ENCODE peak calls at places on chromosome 1, in six cellular contexts. P, X, A, N, B and O are unnamed samples.

GRCh38 chr1:54407957-54408700 is 1.9 kb upstream of the SSBP3 start:
- DNase-seq in P (peak; percentile 54), X (no peak), A (peak; percentile 91), N (peak; percentile 87), B (peak; percentile 88), O (peak; percentile 10)

GRCh38 chr1:151512801-151513625 is 1.8 kb downstream of the CGN start:
- DNase-seq in P (no peak), X (no peak), A (no peak), N (peak; percentile 85), B (no peak), O (no peak)

GRCh38 chr1:223478606-223479005 is 85.4 kb downstream of the CCDC185 start:
- DNase-seq in P (no peak), X (no peak), A (no peak), N (no peak), B (no peak), O (no peak)

GRCh38 chr1:50976890-50977574 is 7.0 kb downstream of the CDKN2C start:
- DNase-seq in P (peak; percentile 51), X (peak; percentile 65), A (no peak), N (no peak), B (peak; percentile 24), O (peak; percentile 23)

GRCh38 chr1:90325165-90325564 is 330.3 kb downstream of the ZNF326 start:
- DNase-seq in P (no peak), X (no peak), A (no peak), N (no peak), B (no peak), O (no peak)

GRCh38 chr1:110150330-110151174 is at the start of gene SLC6A17:
- DNase-seq in P (peak; percentile 7), X (no peak), A (no peak), N (peak; percentile 74), B (peak; percentile 62), O (no peak)

GRCh38 chr1:227767401-227768396 is 32.5 kb downstream of the SNAP47 start:
- DNase-seq in P (no peak), X (no peak), A (no peak), N (no peak), B (no peak), O (no peak)

GRCh38 chr1:222918746-222919477 is 104.1 kb downstream of the DISP1 start:
- DNase-seq in P (peak; percentile 35), X (no peak), A (no peak), N (peak; percentile 70), B (peak; percentile 34), O (no peak)

GRCh38 chr1:174812656-174813055 is 187.1 kb upstream of the CACYBP start:
- DNase-seq in P (no peak), X (no peak), A (peak; percentile 58), N (no peak), B (peak; percentile 6), O (no peak)

GRCh38 chr1:229271448-229272120 is 673 bp downstream of the RAB4A start:
- DNase-seq in P (peak; percentile 12), X (peak; percentile 52), A (peak; percentile 26), N (peak; percentile 24), B (peak; percentile 30), O (peak; percentile 68)

GRCh38 chr1:225899044-225899925 is 10.3 kb upstream of the LEFTY1 start:
- DNase-seq in P (no peak), X (no peak), A (no peak), N (no peak), B (no peak), O (no peak)

GRCh38 chr1:101190441-101190840 is 46.4 kb upstream of the S1PR1 start:
- DNase-seq in P (peak; percentile 19), X (no peak), A (peak; percentile 57), N (no peak), B (peak; percentile 65), O (no peak)